ENCODE peak calls at places on chromosomes 2 and 18, in four cellular contexts. Z, C, I and U are unnamed samples.

GRCh38 chr2:173792166-173792565 is 173.0 kb downstream of the SP3 start:
- DNase-seq in Z (peak; percentile 42), I (no peak), C (no peak), U (no peak)

GRCh38 chr18:65983750-65984149 is 232.9 kb downstream of the CDH7 start:
- DNase-seq in Z (no peak), C (no peak), I (no peak), U (peak; percentile 30)

GRCh38 chr2:228549390-228550007 is 368.0 kb upstream of the SPHKAP start:
- DNase-seq in Z (no peak), C (no peak), I (no peak), U (no peak)

GRCh38 chr2:201440182-201440581 is 11.1 kb downstream of the TRAK2 start:
- DNase-seq in Z (no peak), C (no peak), I (no peak), U (peak; percentile 74)

GRCh38 chr2:148932536-148932935 is 57.5 kb downstream of the KIF5C start:
- DNase-seq in C (no peak), I (no peak), Z (no peak), U (no peak)

GRCh38 chr18:31250902-31251301 is 67.1 kb upstream of the DSG1 start:
- DNase-seq in I (no peak), Z (no peak), C (no peak), U (no peak)

GRCh38 chr2:30956995-30957394 is 149.7 kb upstream of the CAPN13 start:
- DNase-seq in Z (no peak), C (no peak), I (no peak), U (no peak)

GRCh38 chr2:164275659-164276058 is 345.6 kb downstream of the GRB14 start:
- DNase-seq in C (no peak), I (no peak), Z (no peak), U (no peak)

GRCh38 chr2:64283641-64284371 is 139.6 kb upstream of the PELI1 start:
- DNase-seq in I (no peak), Z (no peak), C (no peak), U (no peak)

GRCh38 chr2:16624419-16624745 is 41.3 kb downstream of the CYRIA start:
- DNase-seq in C (no peak), I (no peak), Z (no peak), U (no peak)

GRCh38 chr2:237262838-237263771 is 150.9 kb downstream of the COL6A3 start:
- DNase-seq in C (peak; percentile 78), Z (no peak), I (peak; percentile 74), U (peak; percentile 80)

GRCh38 chr2:74813201-74813600 is 20.7 kb upstream of the HK2 start:
- DNase-seq in I (no peak), Z (no peak), C (no peak), U (no peak)

GRCh38 chr18:8699948-8700347 is 5.4 kb upstream of the MTCL1 start:
- DNase-seq in C (peak; percentile 22), I (no peak), Z (no peak), U (no peak)

GRCh38 chr2:235979753-235980459 is 188.3 kb downstream of the GBX2 start:
- DNase-seq in C (no peak), Z (no peak), I (no peak), U (no peak)

GRCh38 chr2:44397447-44397846 is 35.7 kb downstream of the CAMKMT start:
- DNase-seq in I (no peak), Z (no peak), C (no peak), U (no peak)

GRCh38 chr2:27127883-27128670 is 4.5 kb downstream of the ABHD1 start:
- DNase-seq in Z (no peak), C (no peak), I (no peak), U (no peak)

GRCh38 chr2:144162652-144163051 is 357.3 kb downstream of the ZEB2 start:
- DNase-seq in I (no peak), C (no peak), Z (peak; percentile 53), U (peak; percentile 64)

GRCh38 chr2:145652992-145653545 is 1133.2 kb upstream of the ZEB2 start:
- DNase-seq in Z (no peak), C (peak; percentile 87), I (peak; percentile 85), U (peak; percentile 51)

GRCh38 chr2:212360068-212360460 is 178.5 kb downstream of the ERBB4 start:
- DNase-seq in I (no peak), Z (no peak), C (no peak), U (no peak)

GRCh38 chr2:63553049-63553448 is 35.2 kb downstream of the WDPCP start:
- DNase-seq in C (peak; percentile 59), Z (no peak), I (peak; percentile 53), U (peak; percentile 69)

GRCh38 chr18:23871410-23871809 is 143.1 kb upstream of the TTC39C start:
- DNase-seq in I (peak; percentile 42), C (peak; percentile 64), Z (no peak), U (peak; percentile 89)

GRCh38 chr2:125004091-125004800 is 979.2 kb downstream of the CNTNAP5 start:
- DNase-seq in I (peak; percentile 28), Z (no peak), C (peak; percentile 56), U (no peak)

GRCh38 chr18:28834889-28835288 is 658.0 kb upstream of the CDH2 start:
- DNase-seq in Z (no peak), C (peak; percentile 79), I (peak; percentile 79), U (peak; percentile 90)

GRCh38 chr18:45386256-45386655 is 229.0 kb upstream of the SLC14A2 start:
- DNase-seq in I (no peak), C (peak; percentile 47), Z (peak; percentile 71), U (peak; percentile 38)

GRCh38 chr18:31977270-31977872 is 34.4 kb upstream of the TRAPPC8 start:
- DNase-seq in C (peak; percentile 27), Z (peak; percentile 70), I (peak; percentile 14), U (peak; percentile 9)

GRCh38 chr2:239886781-239887180 is 138.4 kb downstream of the NDUFA10 start:
- DNase-seq in I (no peak), Z (no peak), C (no peak), U (no peak)

GRCh38 chr2:217939220-217939619 is 63.6 kb downstream of the TNS1 start:
- DNase-seq in I (no peak), C (no peak), Z (no peak), U (no peak)

GRCh38 chr18:73842795-73843394 is 304.7 kb downstream of the FBXO15 start:
- DNase-seq in I (peak; percentile 29), C (peak; percentile 49), Z (peak; percentile 44), U (peak; percentile 71)

GRCh38 chr2:235495373-235496238 is 1.8 kb downstream of the AGAP1 start:
- DNase-seq in C (no peak), Z (no peak), I (no peak), U (peak; percentile 38)

GRCh38 chr2:27245116-27245515 is 17.7 kb downstream of the SLC30A3 start:
- DNase-seq in C (no peak), Z (no peak), I (no peak), U (no peak)

GRCh38 chr2:151238527-151239487 is 22.9 kb downstream of the RBM43 start:
- DNase-seq in Z (peak; percentile 49), C (peak; percentile 78), I (peak; percentile 69), U (peak; percentile 86)

DNA sequence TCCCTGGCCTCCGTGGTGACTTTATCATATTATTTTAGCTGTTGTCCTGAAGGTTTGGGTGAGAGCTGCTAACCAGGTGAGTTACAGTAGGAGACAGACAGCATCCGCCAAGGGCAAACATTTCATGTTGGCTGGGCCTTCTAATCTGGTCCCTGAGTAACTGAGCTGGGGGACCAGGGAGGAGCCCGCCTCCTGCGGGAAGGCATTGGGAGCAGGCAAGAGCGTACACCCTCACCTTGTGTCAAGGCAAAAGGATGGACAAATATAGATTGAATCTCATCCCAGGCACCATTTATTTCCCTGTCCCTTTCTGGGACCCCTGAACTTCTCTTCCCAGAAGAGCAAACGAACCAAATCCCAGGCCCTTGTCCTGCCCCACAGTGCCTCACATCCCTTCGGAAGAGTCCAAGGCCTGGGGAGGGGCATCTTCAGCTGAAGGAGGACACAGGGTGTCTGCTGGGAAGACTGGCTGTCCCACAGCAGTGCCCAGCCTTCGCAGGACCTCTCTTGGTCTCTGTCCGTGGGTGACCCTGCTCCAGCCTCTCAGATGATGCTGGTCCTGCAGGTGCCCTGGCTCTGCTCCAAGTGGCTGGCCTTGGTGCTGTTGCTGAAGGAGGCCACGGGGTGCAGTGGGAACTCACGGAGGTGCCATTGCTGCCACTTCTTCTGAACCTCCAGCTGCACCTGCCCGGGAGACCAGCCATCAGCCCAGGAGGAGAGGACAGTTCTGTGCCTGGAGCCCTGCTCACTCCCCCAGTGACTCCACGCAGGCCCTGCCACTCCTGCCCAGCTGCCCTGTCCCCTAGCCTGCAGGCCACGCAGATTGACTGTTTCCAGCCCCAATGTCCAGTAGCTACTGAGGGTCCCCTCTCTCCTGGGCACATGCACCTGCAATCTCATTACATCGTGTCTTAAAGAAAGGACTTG is 8.2 kb downstream of the TMEM37 start:
- DNase-seq in C (no peak), Z (peak; percentile 23), I (no peak), U (no peak)
- H3K4me2 ChIP-seq in C (no peak overlapping the region), Z (no peak overlapping the region), I (no peak overlapping the region), U (no peak overlapping the region)

GRCh38 chr18:9832871-9833270 is 52.9 kb upstream of the TXNDC2 start:
- DNase-seq in C (no peak), I (no peak), Z (no peak), U (no peak)
- H3K4me2 ChIP-seq in C (no peak overlapping the region), I (no peak overlapping the region), Z (no peak overlapping the region), U (no peak overlapping the region)

GRCh38 chr2:231364061-231364460 is 31.4 kb upstream of the B3GNT7 start:
- DNase-seq in Z (no peak), C (no peak), I (no peak), U (no peak)

GRCh38 chr2:231362785-231363184 is 32.7 kb upstream of the B3GNT7 start:
- DNase-seq in C (no peak), I (no peak), Z (no peak), U (no peak)

GRCh38 chr2:231361701-231362588 is 33.6 kb upstream of the B3GNT7 start:
- DNase-seq in Z (no peak), C (no peak), I (no peak), U (no peak)

GRCh38 chr2:231367178-231367577 is 28.3 kb upstream of the B3GNT7 start:
- DNase-seq in I (no peak), Z (no peak), C (no peak), U (no peak)

DNA sequence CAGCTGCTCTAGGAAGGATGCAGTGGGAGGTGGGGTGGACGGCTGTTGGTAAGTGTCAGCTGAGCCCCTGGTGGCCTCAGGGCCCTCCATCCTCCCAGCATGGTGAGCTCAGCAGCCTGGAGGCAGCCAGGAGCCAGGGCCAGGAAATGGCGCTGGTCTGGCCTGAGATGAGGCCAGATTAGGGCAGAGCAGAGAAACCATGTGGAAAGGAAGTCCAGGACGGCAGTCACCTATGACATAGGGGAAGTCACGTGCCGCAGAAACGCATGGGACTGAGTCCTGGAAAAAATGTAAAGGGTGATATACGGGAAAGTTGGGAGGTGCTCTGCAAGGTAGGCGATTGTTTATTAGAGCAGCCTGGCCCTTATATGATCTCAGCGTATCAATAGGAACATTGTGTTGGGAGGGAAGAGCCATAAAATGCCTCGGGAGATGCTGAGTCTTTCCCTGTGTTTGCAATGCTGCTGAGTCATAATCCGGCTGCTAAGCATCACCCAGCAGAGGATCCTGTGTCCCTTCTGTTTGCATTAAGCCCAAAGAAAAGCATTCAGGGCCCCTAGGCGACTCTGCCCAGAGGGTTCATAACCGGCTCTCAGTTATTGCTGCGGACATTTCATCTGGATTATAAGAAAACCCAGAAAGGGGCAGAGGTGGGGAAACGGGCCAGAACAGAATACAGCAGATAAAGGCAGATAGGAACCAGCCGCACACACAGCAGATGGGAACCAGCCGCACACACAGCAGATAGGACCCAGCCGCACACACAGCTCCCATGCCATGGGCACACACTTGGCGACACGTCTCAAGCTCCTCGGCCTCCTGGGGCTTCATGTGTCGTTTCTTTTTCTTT is 30.3 kb upstream of the B3GNT7 start:
- DNase-seq in Z (no peak), I (peak; percentile 50), C (peak; percentile 63), U (peak; percentile 98)
- H3K4me2 ChIP-seq in Z (no peak overlapping the region), I (peak overlapping the region; percentile 64), C (no peak overlapping the region), U (peak overlapping the region; percentile 65)

GRCh38 chr2:119810039-119810630 is 50.4 kb downstream of the PTPN4 start:
- DNase-seq in Z (no peak), C (no peak), I (no peak), U (peak; percentile 40)
- H3K4me2 ChIP-seq in Z (no peak overlapping the region), C (peak overlapping the region; percentile 75), I (peak overlapping the region; percentile 31), U (peak overlapping the region; percentile 61)